ENCODE peak calls at places on chromosomes 1 and 21, in seven cellular contexts. T, M, E, R, V, A and G are unnamed samples.

GRCh38 chr1:170668301-170668789 is 4.4 kb downstream of the PRRX1 start:
- DNase-seq in T (no peak), M (no peak), E (no peak), R (no peak), V (peak), A (no peak), G (no peak)

GRCh38 chr1:5834477-5835178 is 157.6 kb downstream of the NPHP4 start:
- DNase-seq in T (no peak), M (no peak), E (no peak), R (no peak), V (no peak), A (no peak), G (no peak)

GRCh38 chr1:73662526-73662925 is 535.5 kb downstream of the LRRIQ3 start:
- DNase-seq in T (no peak), M (no peak), E (no peak), R (no peak), V (no peak), A (no peak), G (no peak)

GRCh38 chr21:29056538-29057050 is 16.9 kb downstream of the CCT8 start:
- DNase-seq in T (no peak), M (no peak), E (no peak), R (no peak), V (no peak), A (no peak), G (no peak)

GRCh38 chr1:154792899-154793298 is 77.2 kb downstream of the KCNN3 start:
- DNase-seq in T (no peak), M (no peak), E (no peak), R (no peak), V (no peak), A (no peak), G (no peak)

GRCh38 chr1:11051781-11052510 is 4.9 kb upstream of the MASP2 start:
- DNase-seq in T (no peak), M (no peak), E (no peak), R (no peak), V (no peak), A (no peak), G (no peak)

GRCh38 chr1:12173631-12174121 is 6.9 kb downstream of the TNFRSF1B start:
- DNase-seq in T (no peak), M (no peak), E (peak), R (no peak), V (no peak), A (peak), G (no peak)

GRCh38 chr1:18635833-18636671 is 5.4 kb downstream of the PAX7 start:
- DNase-seq in T (no peak), M (no peak), E (peak), R (no peak), V (peak), A (no peak), G (no peak)

GRCh38 chr1:111290640-111291039 is at the start of gene CHIA:
- DNase-seq in T (no peak), M (no peak), E (no peak), R (no peak), V (no peak), A (no peak), G (no peak)